ENCODE peak calls at places on chromosomes 12 and 14, in six cellular contexts. One of them, this sample, is unnamed.

GRCh38 chr12:19683178-19683927 is 244.1 kb downstream of the AEBP2 start:
- DNase-seq in mucosa of descending colon: no peak
- DNase-seq in right lobe of liver: no peak
- DNase-seq in dorsolateral prefrontal cortex: no peak
- DNase-seq in astrocyte: peak
- DNase-seq in activated B cell treated with CpG ODN at 0.5 μM for 24 hours: no peak
- DNase-seq in this sample: no peak

GRCh38 chr14:47262801-47263200 is 412.6 kb downstream of the MDGA2 start:
- DNase-seq in mucosa of descending colon: no peak
- DNase-seq in right lobe of liver: no peak
- DNase-seq in dorsolateral prefrontal cortex: no peak
- DNase-seq in astrocyte: peak
- DNase-seq in activated B cell treated with CpG ODN at 0.5 μM for 24 hours: no peak
- DNase-seq in this sample: no peak

GRCh38 chr12:118124333-118124874 is 11.5 kb upstream of the PEBP1 start:
- DNase-seq in mucosa of descending colon: no peak
- DNase-seq in right lobe of liver: no peak
- DNase-seq in dorsolateral prefrontal cortex: no peak
- DNase-seq in astrocyte: no peak
- DNase-seq in activated B cell treated with CpG ODN at 0.5 μM for 24 hours: no peak
- DNase-seq in this sample: no peak

GRCh38 chr12:2319747-2320146 is 267.0 kb downstream of the CACNA1C start:
- DNase-seq in mucosa of descending colon: no peak
- DNase-seq in right lobe of liver: no peak
- DNase-seq in dorsolateral prefrontal cortex: no peak
- DNase-seq in astrocyte: peak
- DNase-seq in activated B cell treated with CpG ODN at 0.5 μM for 24 hours: no peak
- DNase-seq in this sample: no peak

GRCh38 chr12:63978519-63978918 is 134.0 kb downstream of the SRGAP1 start:
- DNase-seq in mucosa of descending colon: no peak
- DNase-seq in right lobe of liver: no peak
- DNase-seq in dorsolateral prefrontal cortex: no peak
- DNase-seq in astrocyte: peak
- DNase-seq in activated B cell treated with CpG ODN at 0.5 μM for 24 hours: no peak
- DNase-seq in this sample: no peak

GRCh38 chr12:52335598-52336262 is 14.5 kb upstream of the KRT83 start:
- DNase-seq in mucosa of descending colon: peak
- DNase-seq in right lobe of liver: peak
- DNase-seq in dorsolateral prefrontal cortex: no peak
- DNase-seq in astrocyte: no peak
- DNase-seq in activated B cell treated with CpG ODN at 0.5 μM for 24 hours: no peak
- DNase-seq in this sample: no peak

GRCh38 chr14:59320771-59321170 is 132.3 kb downstream of the DAAM1 start:
- DNase-seq in mucosa of descending colon: no peak
- DNase-seq in right lobe of liver: no peak
- DNase-seq in dorsolateral prefrontal cortex: no peak
- DNase-seq in astrocyte: no peak
- DNase-seq in activated B cell treated with CpG ODN at 0.5 μM for 24 hours: no peak
- DNase-seq in this sample: no peak

GRCh38 chr14:93286212-93286890 is 46.5 kb downstream of the BTBD7 start:
- DNase-seq in mucosa of descending colon: no peak
- DNase-seq in right lobe of liver: no peak
- DNase-seq in dorsolateral prefrontal cortex: no peak
- DNase-seq in astrocyte: peak
- DNase-seq in activated B cell treated with CpG ODN at 0.5 μM for 24 hours: no peak
- DNase-seq in this sample: no peak

GRCh38 chr12:114678718-114679117 is 5.3 kb downstream of the TBX3 start:
- DNase-seq in mucosa of descending colon: no peak
- DNase-seq in right lobe of liver: no peak
- DNase-seq in dorsolateral prefrontal cortex: no peak
- DNase-seq in astrocyte: no peak
- DNase-seq in activated B cell treated with CpG ODN at 0.5 μM for 24 hours: no peak
- DNase-seq in this sample: no peak

GRCh38 chr14:89681086-89682018 is 264.3 kb upstream of the FOXN3 start:
- DNase-seq in mucosa of descending colon: no peak
- DNase-seq in right lobe of liver: no peak
- DNase-seq in dorsolateral prefrontal cortex: no peak
- DNase-seq in astrocyte: no peak
- DNase-seq in activated B cell treated with CpG ODN at 0.5 μM for 24 hours: no peak
- DNase-seq in this sample: peak

GRCh38 chr14:24058260-24058950 is 6.6 kb downstream of the CARMIL3 start:
- DNase-seq in mucosa of descending colon: peak
- DNase-seq in right lobe of liver: peak
- DNase-seq in dorsolateral prefrontal cortex: no peak
- DNase-seq in astrocyte: peak
- DNase-seq in activated B cell treated with CpG ODN at 0.5 μM for 24 hours: no peak
- DNase-seq in this sample: peak

GRCh38 chr12:83573676-83574075 is 887.0 kb downstream of the TMTC2 start:
- DNase-seq in mucosa of descending colon: no peak
- DNase-seq in right lobe of liver: no peak
- DNase-seq in dorsolateral prefrontal cortex: no peak
- DNase-seq in astrocyte: peak
- DNase-seq in activated B cell treated with CpG ODN at 0.5 μM for 24 hours: no peak
- DNase-seq in this sample: no peak

GRCh38 chr14:74973905-74974363 is 18.5 kb upstream of the PGF start:
- DNase-seq in mucosa of descending colon: no peak
- DNase-seq in right lobe of liver: no peak
- DNase-seq in dorsolateral prefrontal cortex: no peak
- DNase-seq in astrocyte: no peak
- DNase-seq in activated B cell treated with CpG ODN at 0.5 μM for 24 hours: no peak
- DNase-seq in this sample: no peak

GRCh38 chr12:29216266-29216665 is 67.2 kb downstream of the FAR2 start:
- DNase-seq in mucosa of descending colon: no peak
- DNase-seq in right lobe of liver: no peak
- DNase-seq in dorsolateral prefrontal cortex: no peak
- DNase-seq in astrocyte: no peak
- DNase-seq in activated B cell treated with CpG ODN at 0.5 μM for 24 hours: no peak
- DNase-seq in this sample: no peak

GRCh38 chr14:30873308-30874119 is 845 bp upstream of the COCH start:
- DNase-seq in mucosa of descending colon: no peak
- DNase-seq in right lobe of liver: no peak
- DNase-seq in dorsolateral prefrontal cortex: no peak
- DNase-seq in astrocyte: no peak
- DNase-seq in activated B cell treated with CpG ODN at 0.5 μM for 24 hours: no peak
- DNase-seq in this sample: no peak

GRCh38 chr12:116910645-116911449 is at the start of gene FBXW8:
- DNase-seq in mucosa of descending colon: peak
- DNase-seq in right lobe of liver: peak
- DNase-seq in dorsolateral prefrontal cortex: peak
- DNase-seq in astrocyte: peak
- DNase-seq in activated B cell treated with CpG ODN at 0.5 μM for 24 hours: peak
- DNase-seq in this sample: peak
- TF ChIP-seq CTCF in mucosa of descending colon: no peak
- TF ChIP-seq CTCF in right lobe of liver: no peak
- TF ChIP-seq CTCF in dorsolateral prefrontal cortex: no peak
- TF ChIP-seq CTCF in astrocyte: no peak
- TF ChIP-seq CTCF in activated B cell treated with CpG ODN at 0.5 μM for 24 hours: no peak
- TF ChIP-seq CTCF in this sample: no peak

GRCh38 chr14:104384776-104385071 is 194.8 kb upstream of the C14orf180 start:
- DNase-seq in mucosa of descending colon: no peak
- DNase-seq in right lobe of liver: peak
- DNase-seq in dorsolateral prefrontal cortex: peak
- DNase-seq in astrocyte: no peak
- DNase-seq in activated B cell treated with CpG ODN at 0.5 μM for 24 hours: no peak
- DNase-seq in this sample: peak

GRCh38 chr14:104383931-104384775 is 195.4 kb upstream of the C14orf180 start:
- DNase-seq in mucosa of descending colon: no peak
- DNase-seq in right lobe of liver: no peak
- DNase-seq in dorsolateral prefrontal cortex: peak
- DNase-seq in astrocyte: no peak
- DNase-seq in activated B cell treated with CpG ODN at 0.5 μM for 24 hours: peak
- DNase-seq in this sample: peak

GRCh38 chr14:104387000-104387384 is 192.6 kb upstream of the C14orf180 start:
- DNase-seq in mucosa of descending colon: no peak
- DNase-seq in right lobe of liver: peak
- DNase-seq in dorsolateral prefrontal cortex: peak
- DNase-seq in astrocyte: no peak
- DNase-seq in activated B cell treated with CpG ODN at 0.5 μM for 24 hours: no peak
- DNase-seq in this sample: no peak

GRCh38 chr14:104386281-104386841 is 193.2 kb upstream of the C14orf180 start:
- DNase-seq in mucosa of descending colon: no peak
- DNase-seq in right lobe of liver: peak
- DNase-seq in dorsolateral prefrontal cortex: peak
- DNase-seq in astrocyte: no peak
- DNase-seq in activated B cell treated with CpG ODN at 0.5 μM for 24 hours: no peak
- DNase-seq in this sample: peak

GRCh38 chr14:104385189-104386135 is 194.1 kb upstream of the C14orf180 start:
- DNase-seq in mucosa of descending colon: no peak
- DNase-seq in right lobe of liver: peak
- DNase-seq in dorsolateral prefrontal cortex: peak
- DNase-seq in astrocyte: no peak
- DNase-seq in activated B cell treated with CpG ODN at 0.5 μM for 24 hours: no peak
- DNase-seq in this sample: peak
- TF ChIP-seq CTCF in mucosa of descending colon: no peak
- TF ChIP-seq CTCF in right lobe of liver: no peak
- TF ChIP-seq CTCF in dorsolateral prefrontal cortex: no peak
- TF ChIP-seq CTCF in astrocyte: no peak
- TF ChIP-seq CTCF in activated B cell treated with CpG ODN at 0.5 μM for 24 hours: no peak
- TF ChIP-seq CTCF in this sample: no peak

GRCh38 chr12:4320859-4321701 is at the start of gene TIGAR:
- DNase-seq in mucosa of descending colon: peak
- DNase-seq in right lobe of liver: peak
- DNase-seq in dorsolateral prefrontal cortex: peak
- DNase-seq in astrocyte: peak
- DNase-seq in activated B cell treated with CpG ODN at 0.5 μM for 24 hours: peak
- DNase-seq in this sample: peak
- TF ChIP-seq CTCF in mucosa of descending colon: no peak
- TF ChIP-seq CTCF in right lobe of liver: no peak
- TF ChIP-seq CTCF in dorsolateral prefrontal cortex: no peak
- TF ChIP-seq CTCF in astrocyte: no peak
- TF ChIP-seq CTCF in activated B cell treated with CpG ODN at 0.5 μM for 24 hours: no peak
- TF ChIP-seq CTCF in this sample: no peak

DNA sequence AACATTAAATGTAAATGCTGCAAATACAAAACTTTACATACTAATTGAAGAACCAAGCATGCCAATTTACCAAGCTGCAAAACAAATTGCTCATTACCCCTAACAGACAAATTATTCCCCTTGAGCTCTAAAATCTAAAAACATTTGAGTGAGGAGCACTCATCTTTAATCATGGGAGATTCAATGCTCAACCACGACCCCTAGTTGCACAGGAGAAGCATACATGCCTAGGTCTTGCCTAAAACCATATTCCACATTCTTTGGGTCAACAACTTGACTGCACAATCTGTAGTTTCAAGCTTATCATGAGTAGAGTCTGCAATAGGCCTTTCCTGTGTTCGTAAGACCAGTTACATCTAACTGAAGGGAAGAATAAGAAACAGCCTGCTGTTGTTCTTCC is 69.7 kb downstream of the MGAT4C start:
- DNase-seq in mucosa of descending colon: no peak
- DNase-seq in right lobe of liver: no peak
- DNase-seq in dorsolateral prefrontal cortex: no peak
- DNase-seq in astrocyte: no peak
- DNase-seq in activated B cell treated with CpG ODN at 0.5 μM for 24 hours: no peak
- DNase-seq in this sample: no peak
- TF ChIP-seq CTCF in mucosa of descending colon: no peak
- TF ChIP-seq CTCF in right lobe of liver: no peak
- TF ChIP-seq CTCF in dorsolateral prefrontal cortex: no peak
- TF ChIP-seq CTCF in astrocyte: no peak
- TF ChIP-seq CTCF in activated B cell treated with CpG ODN at 0.5 μM for 24 hours: no peak
- TF ChIP-seq CTCF in this sample: no peak

DNA sequence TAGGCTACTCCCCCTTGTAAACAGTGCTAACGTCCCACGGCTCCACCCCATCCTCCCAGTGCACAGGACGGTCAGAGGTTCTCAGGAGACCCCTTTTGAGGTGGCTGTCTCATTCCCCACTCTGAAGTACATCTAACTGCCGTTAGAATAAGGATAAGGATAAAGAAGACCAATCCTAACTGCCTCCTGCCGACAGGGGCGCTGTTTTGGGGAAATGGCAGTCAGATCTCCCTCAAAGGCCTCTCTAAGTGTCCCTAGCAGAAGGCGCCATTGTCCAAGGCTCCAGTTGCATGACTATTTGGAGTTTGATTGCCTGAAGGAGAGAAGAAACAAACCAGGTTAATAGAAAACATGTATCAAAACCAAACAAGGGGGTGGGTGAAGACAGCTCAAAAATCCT is 29.1 kb upstream of the KLRB1 start:
- DNase-seq in mucosa of descending colon: no peak
- DNase-seq in right lobe of liver: no peak
- DNase-seq in dorsolateral prefrontal cortex: no peak
- DNase-seq in astrocyte: no peak
- DNase-seq in activated B cell treated with CpG ODN at 0.5 μM for 24 hours: no peak
- DNase-seq in this sample: no peak
- TF ChIP-seq CTCF in mucosa of descending colon: no peak
- TF ChIP-seq CTCF in right lobe of liver: no peak
- TF ChIP-seq CTCF in dorsolateral prefrontal cortex: no peak
- TF ChIP-seq CTCF in astrocyte: no peak
- TF ChIP-seq CTCF in activated B cell treated with CpG ODN at 0.5 μM for 24 hours: no peak
- TF ChIP-seq CTCF in this sample: no peak

DNA sequence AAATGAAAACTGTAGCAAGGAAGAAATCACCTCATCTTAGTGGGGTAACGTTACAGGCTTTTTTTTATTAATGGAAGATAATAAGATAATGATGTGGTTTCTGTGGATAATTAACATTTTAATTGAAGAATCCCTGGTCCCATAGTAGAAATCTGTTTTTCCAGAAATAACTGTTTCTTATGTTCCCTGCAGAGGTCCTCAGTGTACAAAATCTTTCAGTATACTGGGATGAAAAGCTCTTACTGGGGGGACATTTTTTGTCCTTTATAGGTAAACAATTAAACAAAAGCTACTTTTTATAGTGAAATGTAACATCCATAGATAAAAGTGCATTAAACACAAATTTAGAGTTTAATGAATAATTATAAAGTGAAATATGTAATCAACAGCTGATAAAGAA is 312.2 kb downstream of the ATXN7L3B start:
- DNase-seq in mucosa of descending colon: no peak
- DNase-seq in right lobe of liver: no peak
- DNase-seq in dorsolateral prefrontal cortex: no peak
- DNase-seq in astrocyte: no peak
- DNase-seq in activated B cell treated with CpG ODN at 0.5 μM for 24 hours: no peak
- DNase-seq in this sample: no peak
- TF ChIP-seq CTCF in mucosa of descending colon: no peak
- TF ChIP-seq CTCF in right lobe of liver: peak
- TF ChIP-seq CTCF in dorsolateral prefrontal cortex: no peak
- TF ChIP-seq CTCF in astrocyte: no peak
- TF ChIP-seq CTCF in activated B cell treated with CpG ODN at 0.5 μM for 24 hours: no peak
- TF ChIP-seq CTCF in this sample: no peak

GRCh38 chr14:69004731-69005431 is 25.8 kb upstream of the ACTN1 start:
- DNase-seq in mucosa of descending colon: no peak
- DNase-seq in right lobe of liver: no peak
- DNase-seq in dorsolateral prefrontal cortex: no peak
- DNase-seq in astrocyte: peak
- DNase-seq in activated B cell treated with CpG ODN at 0.5 μM for 24 hours: no peak
- DNase-seq in this sample: no peak

GRCh38 chr14:69001375-69001774 is 22.3 kb upstream of the ACTN1 start:
- DNase-seq in mucosa of descending colon: no peak
- DNase-seq in right lobe of liver: no peak
- DNase-seq in dorsolateral prefrontal cortex: no peak
- DNase-seq in astrocyte: no peak
- DNase-seq in activated B cell treated with CpG ODN at 0.5 μM for 24 hours: no peak
- DNase-seq in this sample: no peak

GRCh38 chr14:69005432-69006148 is 26.5 kb upstream of the ACTN1 start:
- DNase-seq in mucosa of descending colon: peak
- DNase-seq in right lobe of liver: no peak
- DNase-seq in dorsolateral prefrontal cortex: peak
- DNase-seq in astrocyte: peak
- DNase-seq in activated B cell treated with CpG ODN at 0.5 μM for 24 hours: no peak
- DNase-seq in this sample: peak

GRCh38 chr14:69003626-69004025 is 24.5 kb upstream of the ACTN1 start:
- DNase-seq in mucosa of descending colon: no peak
- DNase-seq in right lobe of liver: no peak
- DNase-seq in dorsolateral prefrontal cortex: no peak
- DNase-seq in astrocyte: no peak
- DNase-seq in activated B cell treated with CpG ODN at 0.5 μM for 24 hours: no peak
- DNase-seq in this sample: no peak

GRCh38 chr14:69002069-69002468 is 23.0 kb upstream of the ACTN1 start:
- DNase-seq in mucosa of descending colon: peak
- DNase-seq in right lobe of liver: peak
- DNase-seq in dorsolateral prefrontal cortex: no peak
- DNase-seq in astrocyte: no peak
- DNase-seq in activated B cell treated with CpG ODN at 0.5 μM for 24 hours: no peak
- DNase-seq in this sample: no peak
- TF ChIP-seq CTCF in mucosa of descending colon: no peak
- TF ChIP-seq CTCF in right lobe of liver: peak
- TF ChIP-seq CTCF in dorsolateral prefrontal cortex: no peak
- TF ChIP-seq CTCF in astrocyte: no peak
- TF ChIP-seq CTCF in activated B cell treated with CpG ODN at 0.5 μM for 24 hours: no peak
- TF ChIP-seq CTCF in this sample: peak

This sample was measured in Peyer's patch.